ENCODE peak calls at places on chromosome 4, in six cellular contexts. P, T, C, U, O and W are unnamed samples.

GRCh38 chr4:105613326-105613725 is 60.9 kb downstream of the ARHGEF38 start:
- DNase-seq in P (no peak), T (no peak), C (no peak), U (no peak), O (no peak), W (no peak)

GRCh38 chr4:105140684-105141490 is 5.8 kb upstream of the TET2 start:
- DNase-seq in P (no peak), T (no peak), C (peak), U (no peak), O (no peak), W (peak)

GRCh38 chr4:143773998-143774898 is 73.8 kb upstream of the FREM3 start:
- DNase-seq in P (no peak), T (peak), C (no peak), U (no peak), O (peak), W (peak)

GRCh38 chr4:71602271-71602890 is 181.5 kb downstream of the GC start:
- DNase-seq in P (no peak), T (peak), C (no peak), U (peak), O (no peak), W (no peak)

GRCh38 chr4:165766976-165767375 is 106.1 kb upstream of the TLL1 start:
- DNase-seq in P (no peak), T (no peak), C (no peak), U (no peak), O (no peak), W (no peak)

GRCh38 chr4:40909363-40909876 is 159.7 kb downstream of the NSUN7 start:
- DNase-seq in P (peak), T (peak), C (no peak), U (peak), O (no peak), W (peak)

GRCh38 chr4:11487876-11488545 is 59.3 kb upstream of the HS3ST1 start:
- DNase-seq in P (no peak), T (no peak), C (no peak), U (no peak), O (no peak), W (peak)

GRCh38 chr4:140427919-140428471 is 547 bp upstream of the CLGN start:
- DNase-seq in P (no peak), T (peak), C (no peak), U (no peak), O (no peak), W (no peak)

GRCh38 chr4:73922766-73923630 is 53.8 kb downstream of the CXCL1 start:
- DNase-seq in P (no peak), T (peak), C (no peak), U (no peak), O (no peak), W (peak)
- TF ChIP-seq CTCF in P (no peak), T (peak), C (no peak), U (peak), O (no peak), W (peak)

GRCh38 chr4:1766336-1767057 is 26.6 kb upstream of the FGFR3 start:
- DNase-seq in P (no peak), T (no peak), C (no peak), U (no peak), O (no peak), W (no peak)
- H3K4me3 ChIP-seq in P (no peak), T (no peak), C (no peak), U (peak), O (no peak), W (no peak)

GRCh38 chr4:121421594-121421993 is 40.8 kb upstream of the QRFPR start:
- DNase-seq in P (no peak), T (no peak), C (no peak), U (no peak), O (no peak), W (peak)
- TF ChIP-seq CTCF in P (no peak), T (no peak), C (no peak), U (no peak), O (peak), W (peak)

DNA sequence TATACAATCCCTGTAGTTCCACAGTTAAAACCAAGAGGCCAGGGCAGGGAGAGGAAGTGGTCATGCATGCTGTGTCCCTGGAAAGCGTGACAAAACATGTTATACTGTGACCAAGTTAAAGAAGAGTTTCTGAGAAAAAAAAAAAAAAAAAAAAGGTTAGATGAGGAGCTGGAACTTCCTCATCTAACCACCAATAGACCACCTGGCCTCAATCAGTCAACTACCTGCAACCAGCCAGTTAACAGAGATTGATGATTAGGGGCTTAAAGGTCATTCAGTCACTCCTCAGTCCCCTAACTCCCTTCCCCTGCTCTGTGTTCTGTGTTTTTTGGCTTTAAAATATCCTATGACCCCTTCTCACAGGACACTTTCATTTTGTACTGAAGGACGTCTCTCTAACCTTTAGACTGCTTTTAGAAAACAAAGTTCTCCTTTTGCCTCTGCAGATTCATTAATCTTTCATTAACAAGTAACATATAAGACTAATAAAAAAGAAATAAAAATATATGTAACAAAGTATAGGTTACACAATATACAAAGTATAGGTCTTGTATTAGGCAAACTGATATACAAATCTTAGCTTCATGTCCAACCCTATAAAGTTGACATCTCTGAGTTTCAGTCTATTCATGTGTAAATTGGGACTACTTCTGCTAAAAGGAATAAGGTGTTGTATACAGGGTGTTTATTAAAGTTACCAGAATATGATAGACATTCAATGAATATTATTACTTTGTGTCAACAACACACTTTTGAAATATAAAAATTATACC is 179.1 kb upstream of the NDST4 start:
- DNase-seq in P (no peak), T (no peak), C (no peak), U (no peak), O (no peak), W (no peak)
- H3K4me3 ChIP-seq in P (no peak), T (no peak), C (no peak), U (no peak), O (no peak), W (no peak)

DNA sequence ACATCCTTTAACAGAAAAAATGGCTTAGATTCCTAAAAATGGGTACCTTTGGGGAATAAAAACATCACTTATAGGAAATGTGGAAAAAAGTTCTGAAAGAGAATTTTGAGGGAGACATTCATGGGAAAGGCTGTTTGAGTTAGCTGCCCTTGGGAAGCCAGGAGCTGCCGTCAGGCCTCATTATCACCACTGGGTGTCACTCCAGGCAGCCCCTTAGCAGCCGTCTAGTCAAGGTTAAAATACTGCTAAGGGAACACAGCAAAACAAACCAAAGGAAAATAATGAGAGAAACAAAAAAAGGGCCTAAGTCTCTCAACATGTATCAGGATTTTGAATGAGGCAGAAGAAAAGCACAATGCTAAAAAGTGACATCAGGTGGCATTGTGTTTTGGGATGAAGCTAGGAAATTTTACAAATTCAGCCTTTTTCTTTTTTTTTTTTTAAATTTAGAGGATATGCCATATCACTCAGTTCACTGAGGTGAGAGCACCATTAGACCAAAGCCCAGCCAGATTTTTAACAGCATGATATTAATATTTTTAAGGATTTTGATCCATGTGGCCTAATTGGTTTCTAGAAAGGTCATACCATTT is 235.3 kb downstream of the GPAT3 start:
- DNase-seq in P (no peak), T (peak), C (no peak), U (peak), O (no peak), W (peak)
- TF ChIP-seq CTCF in P (peak), T (peak), C (no peak), U (peak), O (peak), W (peak)

GRCh38 chr4:94507281-94507680 is 55.5 kb downstream of the PDLIM5 start:
- DNase-seq in P (no peak), T (no peak), C (no peak), U (no peak), O (no peak), W (no peak)

GRCh38 chr4:94507708-94508107 is 56.0 kb downstream of the PDLIM5 start:
- DNase-seq in P (peak), T (peak), C (no peak), U (no peak), O (no peak), W (peak)

GRCh38 chr4:94506822-94507221 is 55.1 kb downstream of the PDLIM5 start:
- DNase-seq in P (no peak), T (no peak), C (no peak), U (no peak), O (no peak), W (no peak)

GRCh38 chr4:94508256-94508655 is 56.5 kb downstream of the PDLIM5 start:
- DNase-seq in P (no peak), T (peak), C (no peak), U (no peak), O (no peak), W (no peak)

DNA sequence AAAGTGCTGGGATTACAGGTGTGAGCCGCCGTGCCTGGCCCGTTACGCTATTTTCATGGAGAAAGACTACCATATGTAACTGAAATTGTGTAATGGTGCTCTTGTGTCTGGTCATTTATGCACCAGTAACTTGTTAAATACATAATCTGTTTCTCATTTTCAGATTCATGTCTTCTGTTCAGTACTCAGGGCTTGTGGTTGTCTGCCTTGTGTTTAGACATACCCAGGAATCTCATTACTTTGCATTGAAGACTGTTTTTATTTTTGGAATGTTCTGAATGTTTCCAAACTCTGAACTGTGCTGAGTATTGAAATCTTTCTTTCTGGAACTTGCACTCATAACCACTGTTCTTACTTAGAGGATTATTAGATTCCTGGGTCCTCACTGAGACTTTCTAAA is 52.8 kb downstream of the PDLIM5 start:
- DNase-seq in P (no peak), T (peak), C (no peak), U (peak), O (no peak), W (peak)
- H3K4me3 ChIP-seq in P (no peak), T (no peak), C (no peak), U (no peak), O (no peak), W (no peak)

DNA sequence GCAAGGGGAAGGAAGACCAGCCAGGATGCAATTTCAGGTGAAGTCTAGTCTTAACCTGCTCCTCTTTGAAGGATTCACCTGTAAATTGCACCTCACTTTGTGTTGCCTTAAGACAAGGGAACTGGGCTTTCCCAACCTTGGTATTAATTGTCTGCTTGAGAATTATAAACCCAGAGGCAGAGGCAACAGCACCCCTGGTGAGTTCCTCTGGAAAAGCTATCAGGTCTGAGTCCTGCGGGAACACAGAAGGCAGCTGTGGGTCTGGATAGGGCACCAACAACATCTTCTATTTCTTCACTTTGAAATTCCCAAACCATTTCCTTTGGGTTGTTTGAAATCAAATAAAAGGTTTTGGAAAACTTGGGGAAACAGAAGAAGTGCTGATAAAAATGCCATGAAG is 109.2 kb upstream of the NPY2R start:
- DNase-seq in P (no peak), T (no peak), C (no peak), U (no peak), O (no peak), W (no peak)
- TF ChIP-seq CTCF in P (no peak), T (no peak), C (no peak), U (no peak), O (no peak), W (no peak)

GRCh38 chr4:80185787-80186548 is 11.3 kb upstream of the PRDM8 start:
- DNase-seq in P (no peak), T (peak), C (no peak), U (no peak), O (no peak), W (no peak)
- H3K4me3 ChIP-seq in P (peak), T (peak), C (peak), U (peak), O (no peak), W (peak)